ENCODE peak calls at places on chromosomes 16 and 17, in four cellular contexts. C, U, E and G are unnamed samples.

GRCh38 chr17:37848690-37849616 is 75.3 kb upstream of the TBC1D3K start:
- DNase-seq in C (no peak), U (peak), E (peak), G (no peak)

GRCh38 chr16:28935924-28936783 is 4.4 kb downstream of the CD19 start:
- DNase-seq in C (peak), U (peak), E (peak), G (no peak)

GRCh38 chr16:85123891-85124635 is 11.8 kb upstream of the CIBAR2 start:
- DNase-seq in C (no peak), U (peak), E (peak), G (peak)

GRCh38 chr17:14717849-14718248 is 417.0 kb downstream of the HS3ST3B1 start:
- DNase-seq in C (no peak), U (no peak), E (no peak), G (no peak)

GRCh38 chr17:27473748-27474609 is 17.7 kb downstream of the KSR1 start:
- DNase-seq in C (no peak), U (no peak), E (no peak), G (no peak)

GRCh38 chr17:21193031-21193430 is 20.9 kb downstream of the TMEM11 start:
- DNase-seq in C (no peak), U (no peak), E (no peak), G (no peak)

GRCh38 chr16:73319747-73320146 is 271.8 kb upstream of the ZFHX3 start:
- DNase-seq in C (peak), U (no peak), E (no peak), G (no peak)

GRCh38 chr17:78034429-78035091 is 76.1 kb downstream of the TNRC6C start:
- DNase-seq in C (no peak), U (peak), E (peak), G (no peak)

GRCh38 chr17:50903604-50904521 is 37.7 kb upstream of the TOB1 start:
- DNase-seq in C (no peak), U (peak), E (peak), G (no peak)

GRCh38 chr16:30104492-30104891 is 8.5 kb upstream of the YPEL3 start:
- DNase-seq in C (no peak), U (peak), E (no peak), G (no peak)

GRCh38 chr16:4375717-4376116 is 4.1 kb downstream of the VASN start:
- DNase-seq in C (no peak), U (peak), E (no peak), G (no peak)

GRCh38 chr17:45262516-45263476 is 902 bp upstream of the SPATA32 start:
- DNase-seq in C (no peak), U (peak), E (peak), G (no peak)

GRCh38 chr17:32331243-32332040 is 10.5 kb downstream of the C17orf75 start:
- DNase-seq in C (no peak), U (no peak), E (no peak), G (no peak)

GRCh38 chr16:76194621-76195015 is 82.6 kb upstream of the CNTNAP4 start:
- DNase-seq in C (no peak), U (peak), E (no peak), G (no peak)

GRCh38 chr17:17235212-17236174 is 1.5 kb downstream of the FLCN start:
- DNase-seq in C (no peak), U (peak), E (peak), G (no peak)

GRCh38 chr17:79955167-79955549 is 80.5 kb downstream of the TBC1D16 start:
- DNase-seq in C (no peak), U (no peak), E (no peak), G (no peak)

GRCh38 chr17:4537451-4538235 is 17.5 kb downstream of the MYBBP1A start:
- DNase-seq in C (no peak), U (no peak), E (no peak), G (no peak)

GRCh38 chr16:19757026-19757425 is 39.0 kb downstream of the IQCK start:
- DNase-seq in C (no peak), U (peak), E (peak), G (no peak)

GRCh38 chr16:90054554-90054953 is 22.6 kb downstream of the PRDM7 start:
- DNase-seq in C (no peak), U (no peak), E (no peak), G (no peak)

GRCh38 chr17:27776882-27777624 is 23.3 kb downstream of the NOS2 start:
- DNase-seq in C (no peak), U (peak), E (no peak), G (no peak)

GRCh38 chr17:77783991-77784820 is 174.3 kb upstream of the TNRC6C start:
- DNase-seq in C (no peak), U (no peak), E (no peak), G (no peak)

GRCh38 chr16:31099860-31100638 is 5.5 kb upstream of the VKORC1 start:
- DNase-seq in C (no peak), U (peak), E (peak), G (no peak)

GRCh38 chr17:42553161-42553818 is 567 bp downstream of the HSD17B1 start:
- DNase-seq in C (peak), U (peak), E (no peak), G (no peak)

GRCh38 chr17:7220593-7221280 is 999 bp downstream of the ACADVL start:
- DNase-seq in C (no peak), U (peak), E (peak), G (no peak)

GRCh38 chr17:39666231-39666600 is 1.1 kb downstream of the TCAP start:
- DNase-seq in C (no peak), U (no peak), E (no peak), G (no peak)

GRCh38 chr17:39667262-39668140 is 752 bp upstream of the PNMT start:
- DNase-seq in C (peak), U (no peak), E (no peak), G (no peak)

GRCh38 chr17:39664581-39665561 is at the start of gene TCAP:
- DNase-seq in C (no peak), U (no peak), E (no peak), G (no peak)

GRCh38 chr17:39666601-39667261 is 1.5 kb upstream of the PNMT start:
- DNase-seq in C (no peak), U (no peak), E (no peak), G (no peak)

GRCh38 chr17:39665642-39666221 is 583 bp downstream of the TCAP start:
- DNase-seq in C (no peak), U (peak), E (no peak), G (no peak)
- TF ChIP-seq CTCF in C (no peak), U (peak), E (no peak), G (no peak)

DNA sequence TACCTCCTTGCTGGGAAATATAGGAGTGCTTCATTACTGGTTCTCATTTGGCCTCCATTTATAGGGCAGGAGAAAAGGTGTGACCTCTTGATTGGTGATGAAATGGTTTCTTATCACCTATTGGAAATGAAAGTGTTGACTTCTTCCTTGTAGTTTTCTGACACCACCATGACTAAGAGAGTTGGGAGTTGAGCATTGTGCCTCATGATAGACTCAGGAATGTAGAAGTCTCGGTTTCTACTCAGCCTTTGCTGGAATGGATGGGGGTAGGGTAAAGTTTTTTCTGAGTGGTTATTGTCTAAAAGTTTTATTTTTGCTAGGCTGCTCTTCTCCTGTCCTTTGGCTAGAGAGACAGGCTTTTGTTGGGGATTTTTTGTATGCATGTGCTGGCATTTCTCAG is 117.4 kb downstream of the PHKB start:
- DNase-seq in C (no peak), U (peak), E (peak), G (no peak)
- TF ChIP-seq CTCF in C (no peak), U (no peak), E (no peak), G (no peak)

GRCh38 chr16:87956771-87957279 is 5.6 kb downstream of the BANP start:
- DNase-seq in C (no peak), U (peak), E (peak), G (no peak)
- TF ChIP-seq CTCF in C (peak), U (peak), E (peak), G (peak)

GRCh38 chr16:87688876-87689815 is 76.6 kb downstream of the KLHDC4 start:
- DNase-seq in C (no peak), U (no peak), E (no peak), G (no peak)

GRCh38 chr16:87685766-87686165 is 80.0 kb downstream of the KLHDC4 start:
- DNase-seq in C (no peak), U (no peak), E (no peak), G (no peak)

GRCh38 chr16:87686697-87687570 is 78.9 kb downstream of the KLHDC4 start:
- DNase-seq in C (no peak), U (no peak), E (no peak), G (no peak)

GRCh38 chr16:87687998-87688529 is 77.7 kb downstream of the KLHDC4 start:
- DNase-seq in C (no peak), U (no peak), E (no peak), G (no peak)

DNA sequence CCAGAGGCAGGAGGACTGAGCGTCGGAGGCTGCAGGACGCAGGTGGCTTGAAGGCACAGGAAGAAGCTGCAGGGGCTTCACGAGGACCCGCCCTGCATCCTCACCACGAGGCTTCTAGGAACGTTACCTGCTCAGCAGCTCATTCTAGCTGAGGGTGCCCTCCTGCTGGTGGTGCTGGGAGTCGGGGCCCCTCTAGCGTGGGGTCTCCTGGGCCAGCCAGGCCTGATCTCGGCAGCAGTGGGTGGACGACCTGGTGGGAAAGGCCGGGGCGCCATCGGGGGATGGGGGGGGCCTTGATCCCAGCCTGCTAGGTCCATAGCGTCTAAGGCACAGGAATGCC is 78.2 kb downstream of the KLHDC4 start:
- DNase-seq in C (no peak), U (no peak), E (no peak), G (no peak)
- TF ChIP-seq CTCF in C (no peak), U (no peak), E (no peak), G (no peak)